ENCODE peak calls at places on chromosome 17, in five cellular contexts. Y is heart right ventricle; L is stimulated activated CD4-positive, alpha-beta T cell treated with anti-CD3 and anti-CD28 coated beads, Interleukin-12 subunit alpha, Interleukin-12 subunit beta, amount 100 ng/mL, for 24 hours; H is CD4-positive, CD25-positive, alpha-beta regulatory T cell; J is skeletal muscle cell. D is an unnamed sample.

GRCh38 chr17:62187681-62188080 is 122.6 kb upstream of the MED13 start:
- DNase-seq in Y (no peak), L (no peak), H (no peak), J (no peak), D (peak)

GRCh38 chr17:31609331-31609730 is 217.9 kb downstream of the RAB11FIP4 start:
- DNase-seq in Y (no peak), L (no peak), H (no peak), J (no peak), D (no peak)

GRCh38 chr17:4545217-4545951 is 9.8 kb downstream of the MYBBP1A start:
- DNase-seq in Y (no peak), L (no peak), H (no peak), J (no peak), D (no peak)

GRCh38 chr17:2335726-2336214 is 487 bp downstream of the TSR1 start:
- DNase-seq in Y (no peak), L (no peak), H (no peak), J (no peak), D (no peak)

GRCh38 chr17:76909971-76910760 is 42.0 kb downstream of the MGAT5B start:
- DNase-seq in Y (peak), L (peak), H (no peak), J (no peak), D (peak)

GRCh38 chr17:40190197-40191021 is 13.1 kb downstream of the RAPGEFL1 start:
- DNase-seq in Y (no peak), L (no peak), H (peak), J (no peak), D (no peak)

GRCh38 chr17:81710514-81711308 is 1.4 kb upstream of the SLC25A10 start:
- DNase-seq in Y (no peak), L (no peak), H (no peak), J (no peak), D (no peak)

GRCh38 chr17:76008208-76008607 is 7.6 kb downstream of the CDK3 start:
- DNase-seq in Y (no peak), L (no peak), H (no peak), J (no peak), D (no peak)

GRCh38 chr17:65229596-65229995 is 92.4 kb downstream of the RGS9 start:
- DNase-seq in Y (no peak), L (no peak), H (no peak), J (no peak), D (no peak)

GRCh38 chr17:45702666-45703266 is 81.4 kb upstream of the CRHR1 start:
- DNase-seq in Y (no peak), L (no peak), H (no peak), J (no peak), D (no peak)

GRCh38 chr17:37838276-37838675 is 85.9 kb upstream of the TBC1D3K start:
- DNase-seq in Y (no peak), L (no peak), H (no peak), J (no peak), D (no peak)

GRCh38 chr17:60398227-60398959 is 6.5 kb upstream of the USP32 start:
- DNase-seq in Y (no peak), L (no peak), H (no peak), J (no peak), D (no peak)

GRCh38 chr17:34547453-34548063 is 31.8 kb upstream of the TMEM132E start:
- DNase-seq in Y (no peak), L (no peak), H (no peak), J (no peak), D (no peak)

GRCh38 chr17:73820686-73821448 is 176.6 kb upstream of the SDK2 start:
- DNase-seq in Y (no peak), L (no peak), H (no peak), J (no peak), D (no peak)

GRCh38 chr17:75647061-75647460 is 13.8 kb downstream of the SMIM5 start:
- DNase-seq in Y (no peak), L (no peak), H (no peak), J (no peak), D (no peak)

GRCh38 chr17:2292100-2292499 is 11.5 kb downstream of the SMG6 start:
- DNase-seq in Y (no peak), L (no peak), H (no peak), J (no peak), D (no peak)

GRCh38 chr17:79524201-79524882 is 86.5 kb downstream of the RBFOX3 start:
- DNase-seq in Y (no peak), L (no peak), H (no peak), J (no peak), D (no peak)

GRCh38 chr17:47802341-47803022 is 19.1 kb downstream of the OSBPL7 start:
- DNase-seq in Y (no peak), L (peak), H (peak), J (no peak), D (peak)

GRCh38 chr17:31604936-31605335 is 213.5 kb downstream of the RAB11FIP4 start:
- DNase-seq in Y (no peak), L (no peak), H (no peak), J (no peak), D (no peak)

GRCh38 chr17:78826836-78827509 is 13.6 kb downstream of the USP36 start:
- DNase-seq in Y (no peak), L (no peak), H (no peak), J (no peak), D (no peak)